ENCODE peak calls at places on chromosome 16, in eight cellular contexts. P, O, X, I, T, N, D and A are unnamed samples.
A peak's percentile ranks its signal among the peaks of the same experiment; 100 is the strongest.

GRCh38 chr16:49482690-49483089 is 109.1 kb downstream of the C16orf78 start:
- DNase-seq in D (no peak), O (peak; percentile 18), X (no peak), N (no peak), T (no peak), P (no peak), I (peak; percentile 40), A (no peak)

GRCh38 chr16:68072038-68072695 is 13.0 kb upstream of the NFATC3 start:
- DNase-seq in O (peak; percentile 95), P (no peak), X (no peak), I (peak; percentile 91), N (peak; percentile 55), T (no peak), D (peak; percentile 49), A (no peak)

GRCh38 chr16:86520317-86521210 is 10.2 kb downstream of the FOXF1 start:
- DNase-seq in O (peak; percentile 46), P (no peak), I (no peak), T (no peak), D (no peak), X (no peak), N (no peak), A (no peak)

GRCh38 chr16:11107781-11108465 is 148.1 kb downstream of the SOCS1 start:
- DNase-seq in O (no peak), T (no peak), D (no peak), X (no peak), N (no peak), P (no peak), I (no peak), A (no peak)

GRCh38 chr16:83115491-83116232 is 488.9 kb downstream of the CDH13 start:
- DNase-seq in D (no peak), N (no peak), O (no peak), T (no peak), P (no peak), X (no peak), I (no peak), A (no peak)

GRCh38 chr16:20826039-20826566 is 19.8 kb downstream of the REXO5 start:
- DNase-seq in I (no peak), P (no peak), D (no peak), T (no peak), O (no peak), N (no peak), X (no peak), A (no peak)

GRCh38 chr16:88785106-88785924 is at the start of gene PIEZO1:
- DNase-seq in P (no peak), X (peak; percentile 73), D (no peak), T (no peak), N (peak; percentile 92), I (peak; percentile 93), O (peak; percentile 83), A (no peak)

GRCh38 chr16:31002252-31002700 is 8.2 kb downstream of the STX1B start:
- DNase-seq in O (no peak), P (no peak), N (no peak), I (peak; percentile 84), T (no peak), D (no peak), X (no peak), A (no peak)

GRCh38 chr16:49757744-49758069 is 98.2 kb downstream of the ZNF423 start:
- DNase-seq in D (no peak), P (no peak), I (no peak), N (no peak), X (no peak), O (no peak), T (no peak), A (no peak)